ENCODE peak calls at places on chromosome 13, in seven cellular contexts. G is HCT116, F is GM12878, R is K562, Y is SK-N-SH, H is H1, I is HepG2. B is an unnamed sample.
A peak's percentile ranks its signal among the peaks of the same experiment; 100 is the strongest.

GRCh38 chr13:69947577-69947976 is 160.0 kb upstream of the ATXN8OS start:
- DNase-seq in Y (no peak), H (no peak), F (no peak), R (no peak), G (no peak), I (no peak), B (no peak)

GRCh38 chr13:109644956-109645355 is 141.4 kb downstream of the IRS2 start:
- DNase-seq in H (no peak), F (no peak), G (no peak), R (no peak), Y (no peak), I (no peak), B (no peak)

GRCh38 chr13:100131863-100132574 is 43.1 kb downstream of the PCCA start:
- DNase-seq in I (peak; percentile 32), F (no peak), R (peak; percentile 70), Y (peak; percentile 23), G (peak; percentile 45), H (no peak), B (no peak)

GRCh38 chr13:70183041-70183440 is 74.8 kb upstream of the KLHL1 start:
- DNase-seq in R (no peak), H (no peak), G (no peak), F (no peak), I (no peak), Y (no peak), B (no peak)

GRCh38 chr13:73521291-73521626 is 462.5 kb downstream of the KLF5 start:
- DNase-seq in Y (no peak), R (no peak), F (no peak), H (no peak), I (no peak), G (no peak), B (no peak)

GRCh38 chr13:40806241-40806640 is 16.8 kb downstream of the SLC25A15 start:
- DNase-seq in H (no peak), R (no peak), F (no peak), G (no peak), Y (no peak), I (no peak), B (no peak)

GRCh38 chr13:109416001-109416400 is 370.4 kb downstream of the IRS2 start:
- DNase-seq in R (peak; percentile 1), F (no peak), H (no peak), Y (no peak), G (no peak), I (no peak), B (no peak)

GRCh38 chr13:77325371-77325941 is 1.4 kb downstream of the MYCBP2 start:
- DNase-seq in R (no peak), H (no peak), G (no peak), I (no peak), F (no peak), Y (peak; percentile 6), B (no peak)

GRCh38 chr13:44155422-44156293 is 218.0 kb upstream of the SERP2 start:
- DNase-seq in F (no peak), Y (no peak), I (no peak), G (no peak), H (no peak), R (no peak), B (no peak)

GRCh38 chr13:48682452-48682851 is 28.7 kb downstream of the CYSLTR2 start:
- DNase-seq in H (no peak), G (no peak), I (no peak), F (no peak), Y (no peak), R (no peak), B (no peak)

GRCh38 chr13:100214886-100215285 is 126.0 kb downstream of the PCCA start:
- DNase-seq in F (no peak), H (no peak), I (no peak), G (no peak), Y (no peak), R (no peak), B (no peak)

GRCh38 chr13:41054212-41054877 is 7.0 kb upstream of the WBP4 start:
- DNase-seq in I (peak; percentile 53), F (peak; percentile 37), H (no peak), Y (peak; percentile 41), G (no peak), R (peak; percentile 68), B (peak; percentile 3)

GRCh38 chr13:57946361-57946760 is 314.8 kb downstream of the PCDH17 start:
- DNase-seq in Y (no peak), F (no peak), H (no peak), I (no peak), R (no peak), G (no peak), B (no peak)

GRCh38 chr13:30276178-30276577 is 31.2 kb downstream of the KATNAL1 start:
- DNase-seq in I (no peak), G (no peak), R (no peak), Y (no peak), H (no peak), F (peak; percentile 33), B (no peak)

DNA sequence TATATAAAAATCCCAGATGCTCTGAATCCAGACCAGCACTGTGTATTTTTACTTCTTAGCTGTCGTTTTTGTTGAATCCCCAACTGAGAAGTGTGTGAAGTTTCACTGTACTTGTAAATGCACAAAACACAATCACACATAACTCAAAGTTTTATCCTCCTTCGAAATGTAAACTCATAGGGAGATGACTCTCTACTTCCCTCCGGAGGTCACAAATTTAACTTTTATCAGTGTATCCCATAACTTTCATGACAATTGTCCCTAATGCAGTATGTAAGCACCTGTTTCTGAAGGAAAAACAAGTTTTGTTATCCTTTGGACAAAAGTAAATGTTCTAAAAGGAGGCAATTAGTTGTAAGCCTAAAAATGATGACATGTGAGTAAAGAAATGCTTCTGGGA is 665.0 kb upstream of the SLITRK6 start:
- DNase-seq in F (no peak), I (no peak), R (no peak), H (no peak), Y (peak; percentile 1), G (no peak), B (no peak)
- TF ChIP-seq JUND in F (no peak), I (no peak), R (no peak), H (no peak), Y (no peak), G (no peak), B (no peak)

DNA sequence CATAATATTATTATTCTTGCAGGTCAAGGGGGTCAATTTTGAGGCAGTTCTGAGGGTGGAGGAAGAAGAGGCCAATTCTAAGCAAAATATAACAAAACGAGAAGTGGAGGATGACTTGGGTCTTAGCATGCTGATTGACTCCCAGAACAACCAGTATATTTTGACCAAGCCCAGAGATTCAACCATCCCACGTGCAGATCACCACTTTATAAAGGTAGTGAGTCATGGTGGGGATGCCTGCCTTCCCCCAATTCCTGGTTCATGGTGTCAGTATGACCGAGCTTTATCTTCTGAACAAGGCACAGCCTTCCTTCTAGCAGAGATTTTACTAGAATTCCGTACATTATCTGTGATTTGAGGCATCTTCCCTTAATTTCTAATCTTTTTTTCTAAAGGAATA is 9.4 kb upstream of the DCUN1D2 start:
- DNase-seq in F (no peak), G (no peak), I (no peak), Y (no peak), R (no peak), H (no peak), B (no peak)
- TF ChIP-seq JUND in F (no peak), G (no peak), I (no peak), Y (no peak), R (no peak), H (no peak), B (no peak)

DNA sequence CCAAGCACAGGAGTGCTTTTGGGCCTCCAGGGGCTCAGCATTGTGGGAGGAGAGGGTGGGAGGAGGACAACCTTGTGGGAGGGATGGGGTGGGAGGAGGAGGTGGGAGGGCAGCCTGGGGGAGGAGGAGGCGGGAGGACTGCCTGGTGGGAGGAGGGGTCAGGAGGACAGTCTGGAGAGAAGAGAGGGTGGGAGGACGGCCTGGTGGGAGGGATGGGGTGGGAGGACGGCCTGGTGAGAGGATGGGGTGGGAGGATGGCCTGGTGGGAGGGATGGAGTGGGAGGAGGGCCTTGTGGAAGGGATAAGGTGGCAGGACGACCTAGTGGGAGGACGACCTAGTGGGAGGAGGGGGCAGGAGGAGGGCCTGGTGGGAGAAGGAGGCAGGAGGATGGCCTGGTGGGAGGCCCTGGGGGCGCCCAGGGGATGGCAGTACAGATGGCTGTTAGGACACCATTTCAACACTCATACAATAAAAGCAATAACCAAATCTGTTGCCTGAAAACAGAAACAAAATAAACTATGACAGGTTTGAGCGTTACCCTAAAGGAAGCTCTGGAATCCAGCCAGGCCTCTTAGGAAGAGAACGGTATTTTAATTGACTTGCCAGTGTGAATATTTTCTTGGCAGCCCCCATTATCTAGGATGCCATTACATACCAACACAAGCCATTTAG is 63.7 kb downstream of the CRYL1 start:
- DNase-seq in F (no peak), H (no peak), I (no peak), G (no peak), R (no peak), Y (no peak), B (no peak)
- TF ChIP-seq JUND in F (no peak), H (no peak), I (no peak), G (no peak), R (no peak), Y (no peak), B (no peak)

GRCh38 chr13:101917833-101918755 is 465.6 kb downstream of the ITGBL1 start:
- DNase-seq in F (no peak), I (no peak), R (no peak), Y (peak; percentile 73), G (no peak), H (no peak), B (peak; percentile 12)

GRCh38 chr13:101916108-101916757 is 463.8 kb downstream of the ITGBL1 start:
- DNase-seq in H (peak; percentile 80), F (no peak), R (peak; percentile 0), I (no peak), G (no peak), Y (peak; percentile 87), B (no peak)

GRCh38 chr13:101917475-101917810 is 465.0 kb downstream of the ITGBL1 start:
- DNase-seq in G (no peak), F (no peak), R (no peak), Y (peak; percentile 54), H (peak; percentile 51), I (no peak), B (no peak)

GRCh38 chr13:101916758-101917474 is 464.4 kb downstream of the ITGBL1 start:
- DNase-seq in I (no peak), G (no peak), H (no peak), Y (peak; percentile 72), R (no peak), F (no peak), B (no peak)

GRCh38 chr13:101919541-101920306 is 467.2 kb downstream of the ITGBL1 start:
- DNase-seq in R (no peak), H (peak; percentile 85), Y (peak; percentile 6), F (no peak), G (no peak), I (no peak), B (peak; percentile 31)
- TF ChIP-seq JUND in R (no peak), H (no peak), Y (no peak), F (no peak), G (no peak), I (no peak), B (no peak)

GRCh38 chr13:98427331-98427995 is 149.4 kb downstream of the STK24 start:
- DNase-seq in R (no peak), H (no peak), I (no peak), Y (no peak), F (no peak), G (no peak), B (no peak)
- TF ChIP-seq JUND in R (no peak), H (no peak), I (no peak), Y (no peak), F (no peak), G (no peak), B (no peak)

GRCh38 chr13:34752561-34752960 is 189.5 kb upstream of the NBEA start:
- DNase-seq in Y (no peak), H (no peak), R (no peak), I (no peak), G (no peak), F (no peak), B (no peak)
- TF ChIP-seq JUND in Y (no peak), H (no peak), R (no peak), I (no peak), G (no peak), F (no peak), B (no peak)

B was measured in T47D.